ENCODE peak calls at places on chromosomes 11 and 22, in four cellular contexts. F is WTC11, E is HepG2, W is GM12878. T is an unnamed sample.

GRCh38 chr11:122207921-122208764 is 92.1 kb upstream of the BLID start:
- DNase-seq in F (no peak), E (no peak), W (no peak), T (no peak)

GRCh38 chr11:45431301-45432018 is 145.3 kb upstream of the SYT13 start:
- DNase-seq in F (no peak), E (no peak), W (no peak), T (no peak)

GRCh38 chr11:83070044-83070877 is 1.4 kb downstream of the RAB30 start:
- DNase-seq in F (peak), E (no peak), W (no peak), T (peak)

GRCh38 chr11:134124660-134125451 is 56.0 kb downstream of the JAM3 start:
- DNase-seq in F (peak), E (no peak), W (no peak), T (no peak)

GRCh38 chr22:45344339-45344738 is 34.6 kb downstream of the FAM118A start:
- DNase-seq in F (no peak), E (no peak), W (no peak), T (peak)

GRCh38 chr11:11983427-11983826 is 25.0 kb downstream of the DKK3 start:
- DNase-seq in F (no peak), E (no peak), W (no peak), T (no peak)

GRCh38 chr11:79294845-79295520 is 145.8 kb downstream of the TENM4 start:
- DNase-seq in F (no peak), E (no peak), W (no peak), T (no peak)

GRCh38 chr11:119206512-119207299 is 567 bp downstream of the CBL start:
- DNase-seq in F (peak), E (no peak), W (no peak), T (peak)

GRCh38 chr11:68956142-68956541 is 24.6 kb downstream of the MRGPRD start:
- DNase-seq in F (peak), E (no peak), W (no peak), T (peak)

GRCh38 chr11:76686261-76687079 is 15.9 kb upstream of the LRRC32 start:
- DNase-seq in F (no peak), E (no peak), W (no peak), T (no peak)

GRCh38 chr11:35237860-35238715 is 99.1 kb downstream of the CD44 start:
- DNase-seq in F (peak), E (peak), W (peak), T (peak)

GRCh38 chr11:44065161-44065571 is 904 bp upstream of the ACCS start:
- DNase-seq in F (no peak), E (no peak), W (no peak), T (no peak)

GRCh38 chr22:40487663-40488249 is 117.4 kb downstream of the SGSM3 start:
- DNase-seq in F (no peak), E (peak), W (no peak), T (peak)

GRCh38 chr11:8871283-8871775 is 39.7 kb upstream of the AKIP1 start:
- DNase-seq in F (peak), E (peak), W (no peak), T (no peak)

GRCh38 chr11:120123946-120124345 is 14.0 kb downstream of the TRIM29 start:
- DNase-seq in F (no peak), E (no peak), W (no peak), T (no peak)

DNA sequence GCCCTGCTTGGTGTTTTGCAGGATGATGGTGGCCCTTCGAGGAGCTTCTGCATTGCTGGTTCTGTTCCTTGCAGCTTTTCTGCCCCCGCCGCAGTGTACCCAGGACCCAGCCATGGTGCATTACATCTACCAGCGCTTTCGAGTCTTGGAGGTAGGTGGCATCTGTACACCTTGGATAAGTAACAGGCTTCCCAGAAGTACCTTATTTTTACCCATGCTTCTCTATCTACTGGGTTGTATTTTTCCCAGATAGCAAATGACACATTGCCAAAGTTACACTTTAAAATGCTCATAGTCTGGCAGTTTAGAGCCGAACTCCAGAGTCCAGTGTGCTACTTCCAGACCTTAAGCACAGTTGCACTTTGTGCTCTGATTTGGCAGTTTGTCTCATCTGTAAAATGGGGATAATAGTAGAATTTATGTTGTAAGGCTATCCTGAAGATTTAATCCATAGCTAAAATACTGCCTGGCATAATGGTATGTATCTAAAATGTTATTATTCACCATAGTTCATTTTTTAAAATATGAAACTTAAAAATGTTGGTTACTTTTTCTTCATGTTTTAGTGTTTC is 634 bp downstream of the OLFML1 start:
- DNase-seq in F (no peak), E (no peak), W (no peak), T (no peak)
- TF ChIP-seq CREM in F (no peak), E (no peak), W (no peak), T (no peak)

DNA sequence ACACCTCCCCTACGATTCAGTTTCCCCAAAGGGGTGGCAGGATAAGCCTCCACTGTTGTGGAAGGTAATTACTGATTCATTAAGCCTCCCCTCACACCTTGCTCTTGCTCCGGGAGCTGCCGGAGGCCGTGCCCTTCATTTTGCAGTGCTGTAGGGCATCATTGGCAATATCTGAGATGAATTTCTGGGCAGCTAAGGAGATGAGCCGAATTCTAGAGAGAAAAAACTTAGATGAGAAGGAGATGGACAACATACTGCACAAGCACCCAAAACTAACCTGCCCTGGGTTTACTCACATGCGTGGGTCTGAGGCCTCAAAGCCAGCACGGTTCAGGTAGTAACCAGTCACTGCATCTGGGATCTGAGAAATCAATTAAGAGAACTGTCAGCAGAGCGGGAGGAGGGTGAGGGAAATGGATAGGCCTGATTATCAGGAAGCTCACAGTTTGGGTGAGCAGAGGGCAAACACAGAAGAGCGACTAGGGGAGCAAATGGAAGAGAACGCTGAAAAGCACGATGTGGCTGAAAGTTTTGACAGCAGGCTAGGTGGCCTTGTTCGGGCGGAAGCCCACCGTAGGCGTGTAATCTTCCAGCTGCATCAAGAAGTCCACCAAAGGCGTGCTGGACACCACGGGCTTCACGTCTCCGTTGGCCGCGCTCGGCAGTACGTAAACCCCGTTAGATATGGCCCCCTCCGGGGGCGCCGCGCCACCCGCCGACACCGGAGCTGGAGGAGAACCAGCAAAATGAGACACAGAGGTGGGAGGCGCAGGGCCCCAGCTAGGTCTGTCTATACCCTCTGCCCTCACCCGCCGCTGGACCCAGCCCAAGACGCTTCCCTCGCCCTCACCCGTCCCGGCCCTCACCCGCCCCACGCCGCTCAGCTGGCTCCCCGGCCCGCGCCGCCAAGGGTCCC is 666 bp downstream of the TAF10 start:
- DNase-seq in F (peak), E (no peak), W (no peak), T (peak)
- TF ChIP-seq CREM in F (no peak), E (no peak), W (no peak), T (peak)

DNA sequence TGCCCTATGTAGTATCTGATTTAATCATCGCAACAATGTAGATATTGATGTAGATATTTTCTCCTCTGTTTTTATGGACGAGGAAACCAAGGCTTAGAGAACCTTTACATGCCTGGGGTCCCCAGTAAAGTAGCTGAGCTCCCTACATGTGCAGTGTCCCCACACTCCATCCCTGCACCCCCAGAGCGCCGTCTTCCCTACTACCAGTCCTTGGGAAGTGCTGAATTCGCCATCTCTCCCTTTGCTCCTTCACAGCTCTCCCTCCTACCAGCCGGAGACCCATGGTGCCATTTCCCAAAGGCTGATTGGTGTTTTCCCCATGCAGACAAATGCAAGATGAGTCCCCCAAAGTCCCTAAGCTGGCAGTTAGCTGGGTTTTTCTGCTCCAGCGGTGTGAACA is 86.0 kb downstream of the CEP164 start:
- DNase-seq in F (no peak), E (no peak), W (no peak), T (no peak)
- TF ChIP-seq CREM in F (no peak), E (no peak), W (no peak), T (no peak)

DNA sequence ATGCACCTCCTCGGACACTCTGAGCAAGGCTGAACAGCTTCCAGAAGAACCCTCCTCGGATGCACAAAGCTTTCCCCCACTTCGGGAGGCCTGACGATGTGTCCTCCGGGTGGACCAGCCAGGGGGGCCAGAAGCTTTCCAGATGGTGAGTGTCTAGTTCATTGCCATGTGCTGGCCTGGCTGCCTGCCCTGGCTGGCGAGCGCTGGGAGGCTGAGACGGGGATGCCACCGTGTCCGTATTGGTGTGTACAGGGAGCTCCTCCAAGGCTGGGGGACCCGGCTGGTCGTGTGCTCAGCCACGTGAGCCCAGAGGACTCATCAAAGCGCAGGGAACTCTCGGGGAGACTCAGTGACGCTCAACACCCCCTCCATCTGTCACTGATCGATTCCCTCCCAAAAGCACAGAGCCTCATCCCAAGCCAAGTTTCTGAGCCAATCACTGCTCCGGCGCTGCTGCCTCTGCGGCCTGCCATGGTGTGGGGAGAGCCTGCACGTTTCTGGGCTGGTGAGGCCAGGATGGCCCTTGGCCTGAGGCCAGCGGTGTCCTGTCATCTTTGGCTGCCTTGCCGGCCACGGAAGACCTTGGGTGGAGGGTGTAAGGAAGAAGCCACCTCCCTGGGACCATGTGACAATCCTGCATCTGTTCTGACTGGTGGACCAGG is 423.7 kb downstream of the SHANK2 start:
- DNase-seq in F (no peak), E (no peak), W (no peak), T (no peak)
- TF ChIP-seq CREM in F (no peak), E (no peak), W (no peak), T (no peak)

DNA sequence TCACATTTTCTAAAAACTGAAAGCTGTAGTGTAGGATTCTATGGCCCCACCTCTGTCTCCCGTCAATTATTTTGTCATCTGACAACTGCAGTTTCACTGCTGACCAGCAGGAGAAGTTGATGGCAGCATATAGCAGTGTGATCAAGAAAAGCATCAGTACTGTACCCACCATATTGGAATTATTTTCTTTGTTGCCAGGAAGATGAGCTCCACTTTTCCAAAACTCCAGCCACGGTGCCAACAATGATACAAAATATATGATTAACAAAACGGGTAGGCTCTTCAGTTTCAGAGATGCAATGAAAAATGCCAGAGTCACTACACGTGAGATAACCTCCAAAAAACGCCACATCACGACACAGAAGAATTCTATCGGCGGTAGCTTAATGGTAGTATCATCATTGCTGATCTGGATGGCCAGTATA is 41.3 kb downstream of the XKR3 start:
- DNase-seq in F (no peak), E (peak), W (no peak), T (peak)
- TF ChIP-seq CREM in F (no peak), E (no peak), W (no peak), T (no peak)

GRCh38 chr11:27570542-27570941 is 64.0 kb upstream of the LIN7C start:
- DNase-seq in F (no peak), E (no peak), W (no peak), T (no peak)

GRCh38 chr11:27574342-27574741 is 67.8 kb upstream of the LIN7C start:
- DNase-seq in F (no peak), E (no peak), W (no peak), T (no peak)

DNA sequence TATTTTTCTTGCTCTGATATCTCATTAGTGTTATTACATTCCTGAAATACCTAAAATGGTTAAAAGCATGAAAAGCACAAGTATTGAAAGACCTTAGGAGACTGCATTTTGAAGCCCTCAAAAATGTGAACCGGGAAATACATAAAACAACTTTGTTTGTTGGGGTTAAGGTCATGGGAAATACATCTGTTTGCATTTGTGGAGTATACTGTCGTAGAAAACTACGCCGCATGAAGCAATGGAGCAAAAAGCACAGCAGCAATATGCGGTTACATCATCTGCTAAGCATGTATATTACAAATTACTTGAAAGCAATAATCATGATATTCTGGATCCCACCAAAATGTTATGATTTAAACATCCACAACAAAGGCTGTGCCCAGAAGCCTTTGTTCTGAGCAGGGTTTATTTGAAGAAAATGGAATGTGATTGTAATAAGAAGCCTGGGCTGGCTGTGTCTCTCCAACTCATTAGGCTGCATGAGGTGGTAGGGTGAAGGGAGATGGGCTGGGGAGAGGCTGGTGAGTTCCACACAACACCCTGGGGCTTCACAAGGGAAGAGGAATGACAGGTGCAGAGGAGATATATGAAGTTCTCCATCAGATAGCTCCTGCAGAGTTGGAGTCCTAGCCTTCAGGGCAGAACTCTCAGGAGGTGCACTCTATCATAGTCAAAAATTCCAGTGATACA is 64.7 kb upstream of the LIN7C start:
- DNase-seq in F (no peak), E (no peak), W (no peak), T (no peak)
- TF ChIP-seq CREM in F (no peak), E (no peak), W (no peak), T (no peak)

GRCh38 chr11:7688238-7688826 is 15.0 kb upstream of the CYB5R2 start:
- DNase-seq in F (peak), E (peak), W (no peak), T (peak)
- TF ChIP-seq CREM in F (no peak), E (no peak), W (no peak), T (no peak)

GRCh38 chr11:57460017-57460755 is at the start of gene RTN4RL2:
- DNase-seq in F (peak), E (peak), W (no peak), T (peak)
- TF ChIP-seq CREM in F (no peak), E (no peak), W (no peak), T (no peak)

T was measured in K562.